ENCODE peak calls at places on chromosome 7, in eight cellular contexts. S is Peyer's patch, P is astrocyte, T is lower lobe of right lung, O is stomach, H is left ventricle myocardium inferior, I is ascending aorta, N is H1. U is an unnamed sample. For H3K4me1, the result is how much of the 10 kb centered on the place peaks cover.

GRCh38 chr7:100034871-100035510 is 14.6 kb upstream of the ZSCAN21 start:
- DNase-seq in S (no peak), P (peak), T (no peak), O (no peak), H (no peak), I (no peak), N (no peak), U (no peak)

GRCh38 chr7:79923953-79924352 is 210.7 kb upstream of the GNAI1 start:
- DNase-seq in S (no peak), P (no peak), T (no peak), O (no peak), H (no peak), I (no peak), N (no peak), U (no peak)

GRCh38 chr7:85041599-85042216 is 145.1 kb downstream of the SEMA3D start:
- DNase-seq in S (peak), P (peak), T (peak), O (peak), H (peak), I (peak), N (no peak), U (no peak)

GRCh38 chr7:128833148-128833938 is 3.1 kb downstream of the FLNC start:
- DNase-seq in S (no peak), P (peak), T (no peak), O (no peak), H (peak), I (peak), N (no peak), U (no peak)

GRCh38 chr7:3867847-3868246 is 566.8 kb downstream of the SDK1 start:
- DNase-seq in S (peak), P (no peak), T (no peak), O (no peak), H (no peak), I (no peak), N (no peak), U (no peak)

GRCh38 chr7:115754226-115754625 is 276.3 kb downstream of the TFEC start:
- DNase-seq in S (no peak), P (no peak), T (no peak), O (no peak), H (no peak), I (no peak), N (no peak), U (no peak)

GRCh38 chr7:24039991-24040390 is 244.0 kb upstream of the NPY start:
- DNase-seq in S (no peak), P (no peak), T (no peak), O (no peak), H (no peak), I (no peak), N (no peak), U (peak)

GRCh38 chr7:2523461-2523905 is 3.9 kb downstream of the LFNG start:
- DNase-seq in S (no peak), P (no peak), T (peak), O (peak), H (no peak), I (no peak), N (no peak), U (no peak)

GRCh38 chr7:138752568-138753518 is 45.0 kb upstream of the TMEM213 start:
- DNase-seq in S (peak), P (peak), T (peak), O (peak), H (peak), I (peak), N (no peak), U (no peak)

GRCh38 chr7:83798489-83798888 is 149.6 kb upstream of the SEMA3E start:
- DNase-seq in S (no peak), P (no peak), T (no peak), O (no peak), H (no peak), I (no peak), N (no peak), U (no peak)

GRCh38 chr7:100642534-100642907 is 1.2 kb upstream of the TFR2 start:
- DNase-seq in S (peak), P (no peak), T (no peak), O (peak), H (no peak), I (no peak), N (peak), U (no peak)

GRCh38 chr7:139916717-139917395 is 87.8 kb downstream of the TBXAS1 start:
- DNase-seq in S (peak), P (no peak), T (no peak), O (no peak), H (no peak), I (no peak), N (no peak), U (no peak)

GRCh38 chr7:150842716-150843115 is 9.6 kb upstream of the AOC1 start:
- DNase-seq in S (no peak), P (no peak), T (no peak), O (no peak), H (no peak), I (no peak), N (no peak), U (no peak)

GRCh38 chr7:107118109-107118900 is 50.5 kb upstream of the HBP1 start:
- DNase-seq in S (no peak), P (peak), T (no peak), O (no peak), H (no peak), I (no peak), N (no peak), U (no peak)

GRCh38 chr7:121401896-121402295 is 5.8 kb upstream of the FAM3C start:
- DNase-seq in S (no peak), P (no peak), T (no peak), O (no peak), H (no peak), I (no peak), N (no peak), U (no peak)

GRCh38 chr7:143257501-143257900 is 5.7 kb upstream of the GSTK1 start:
- DNase-seq in S (no peak), P (no peak), T (no peak), O (no peak), H (no peak), I (no peak), N (no peak), U (no peak)

GRCh38 chr7:46802460-46802972 is 779.4 kb downstream of the TNS3 start:
- DNase-seq in S (no peak), P (no peak), T (no peak), O (no peak), H (no peak), I (no peak), N (no peak), U (no peak)

GRCh38 chr7:151592868-151593486 is 73.3 kb upstream of the RHEB start:
- DNase-seq in S (no peak), P (peak), T (no peak), O (no peak), H (no peak), I (no peak), N (no peak), U (no peak)

GRCh38 chr7:157009170-157009777 is 1.2 kb downstream of the MNX1 start:
- DNase-seq in S (peak), P (no peak), T (no peak), O (peak), H (no peak), I (no peak), N (no peak), U (no peak)

GRCh38 chr7:149736478-149737360 is 36.7 kb downstream of the ZNF467 start:
- DNase-seq in S (no peak), P (no peak), T (peak), O (no peak), H (no peak), I (no peak), N (no peak), U (no peak)

GRCh38 chr7:96321041-96321669 is 743 bp downstream of the SLC25A13 start:
- DNase-seq in S (peak), P (peak), T (peak), O (peak), H (peak), I (peak), N (no peak), U (peak)

GRCh38 chr7:46933596-46933995 is 648.3 kb downstream of the TNS3 start:
- DNase-seq in S (no peak), P (peak), T (no peak), O (no peak), H (no peak), I (no peak), N (no peak), U (no peak)

GRCh38 chr7:11650030-11650429 is 182.0 kb downstream of the THSD7A start:
- DNase-seq in S (no peak), P (peak), T (no peak), O (no peak), H (no peak), I (no peak), N (no peak), U (no peak)

GRCh38 chr7:2487586-2488271 is 11.5 kb upstream of the GRIFIN start:
- DNase-seq in S (no peak), P (no peak), T (no peak), O (no peak), H (peak), I (no peak), N (no peak), U (no peak)

GRCh38 chr7:148318092-148318756 is 272.3 kb upstream of the C7orf33 start:
- DNase-seq in S (no peak), P (no peak), T (no peak), O (no peak), H (no peak), I (no peak), N (no peak), U (no peak)

GRCh38 chr7:12434012-12434642 is 30.5 kb upstream of the VWDE start:
- DNase-seq in S (no peak), P (no peak), T (no peak), O (no peak), H (no peak), I (no peak), N (no peak), U (no peak)

GRCh38 chr7:11716185-11716584 is 115.8 kb downstream of the THSD7A start:
- DNase-seq in S (no peak), P (peak), T (no peak), O (peak), H (peak), I (no peak), N (no peak), U (no peak)

GRCh38 chr7:33982425-33982786 is 77.1 kb downstream of the BMPER start:
- DNase-seq in S (no peak), P (peak), T (no peak), O (no peak), H (no peak), I (no peak), N (no peak), U (no peak)

GRCh38 chr7:156907656-156908055 is 14.7 kb upstream of the LMBR1 start:
- DNase-seq in S (no peak), P (no peak), T (no peak), O (no peak), H (no peak), I (no peak), N (no peak), U (no peak)

GRCh38 chr7:132138817-132139216 is 437.5 kb downstream of the PLXNA4 start:
- DNase-seq in S (no peak), P (peak), T (no peak), O (no peak), H (no peak), I (no peak), N (no peak), U (no peak)

GRCh38 chr7:23685770-23686169 is 5.8 kb downstream of the FAM221A start:
- DNase-seq in S (no peak), P (no peak), T (no peak), O (no peak), H (no peak), I (no peak), N (no peak), U (no peak)

GRCh38 chr7:69934475-69934903 is 336.2 kb downstream of the AUTS2 start:
- DNase-seq in S (no peak), P (no peak), T (no peak), O (no peak), H (no peak), I (no peak), N (no peak), U (no peak)

GRCh38 chr7:4076701-4077294 is 605.3 kb upstream of the FOXK1 start:
- DNase-seq in S (no peak), P (no peak), T (no peak), O (peak), H (no peak), I (peak), N (no peak), U (peak)

GRCh38 chr7:79982151-79982770 is 152.4 kb upstream of the GNAI1 start:
- DNase-seq in S (no peak), P (peak), T (no peak), O (no peak), H (no peak), I (no peak), N (no peak), U (no peak)

GRCh38 chr7:85612514-85612913 is 425.7 kb upstream of the SEMA3D start:
- DNase-seq in S (no peak), P (no peak), T (no peak), O (no peak), H (no peak), I (no peak), N (no peak), U (no peak)

GRCh38 chr7:4519819-4520520 is 162.1 kb upstream of the FOXK1 start:
- DNase-seq in S (no peak), P (no peak), T (no peak), O (no peak), H (no peak), I (no peak), N (no peak), U (no peak)

GRCh38 chr7:98200364-98200763 is 10.9 kb upstream of the BHLHA15 start:
- DNase-seq in S (no peak), P (no peak), T (no peak), O (no peak), H (no peak), I (no peak), N (no peak), U (no peak)
- H3K27ac ChIP-seq in S (no peak), P (no peak), T (no peak), O (no peak), H (no peak), I (no peak), N (no peak), U (no peak)

DNA sequence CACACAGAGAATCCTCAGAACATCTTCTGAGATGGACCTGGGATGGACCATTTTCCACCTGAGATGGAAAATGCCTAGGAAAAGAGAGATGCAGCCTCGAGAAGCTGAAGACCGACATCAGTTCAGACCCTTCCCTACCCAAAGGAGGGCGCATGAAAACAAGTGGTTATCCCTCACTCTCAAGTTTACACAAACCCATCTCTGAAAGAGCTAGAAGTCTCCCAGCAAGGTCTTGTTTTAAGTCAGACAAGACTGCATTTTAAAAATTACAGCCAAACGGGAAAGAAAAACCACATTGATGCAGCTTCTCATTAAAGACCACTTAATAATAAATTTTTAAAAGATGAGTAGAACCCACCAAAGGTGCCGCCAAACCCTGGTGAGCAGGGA is 1.3 kb downstream of the RAPGEF5 start:
- DNase-seq in S (no peak), P (no peak), T (no peak), O (no peak), H (no peak), I (no peak), N (no peak), U (no peak)
- H3K4me3 ChIP-seq in S (peak), P (no peak), T (peak), O (peak), H (peak), I (no peak), N (peak), U (peak)

GRCh38 chr7:94397721-94398120 is 3.0 kb downstream of the COL1A2 start:
- DNase-seq in S (no peak), P (no peak), T (no peak), O (no peak), H (no peak), I (no peak), N (no peak), U (no peak)

GRCh38 chr7:94395141-94396041 is 696 bp downstream of the COL1A2 start:
- DNase-seq in S (peak), P (peak), T (no peak), O (peak), H (no peak), I (peak), N (no peak), U (no peak)

GRCh38 chr7:94394399-94395140 is at the start of gene COL1A2:
- DNase-seq in S (peak), P (peak), T (peak), O (peak), H (peak), I (peak), N (no peak), U (peak)

GRCh38 chr7:94396606-94397005 is 1.9 kb downstream of the COL1A2 start:
- DNase-seq in S (no peak), P (no peak), T (no peak), O (no peak), H (no peak), I (no peak), N (no peak), U (no peak)

GRCh38 chr7:94396044-94396443 is 1.3 kb downstream of the COL1A2 start:
- DNase-seq in S (no peak), P (peak), T (no peak), O (no peak), H (no peak), I (no peak), N (no peak), U (no peak)
- H3K4me1 ChIP-seq in S (under half), P (under half), T (under half), O (under half), H (under half), I (under half), N (under half), U (half or more)

DNA sequence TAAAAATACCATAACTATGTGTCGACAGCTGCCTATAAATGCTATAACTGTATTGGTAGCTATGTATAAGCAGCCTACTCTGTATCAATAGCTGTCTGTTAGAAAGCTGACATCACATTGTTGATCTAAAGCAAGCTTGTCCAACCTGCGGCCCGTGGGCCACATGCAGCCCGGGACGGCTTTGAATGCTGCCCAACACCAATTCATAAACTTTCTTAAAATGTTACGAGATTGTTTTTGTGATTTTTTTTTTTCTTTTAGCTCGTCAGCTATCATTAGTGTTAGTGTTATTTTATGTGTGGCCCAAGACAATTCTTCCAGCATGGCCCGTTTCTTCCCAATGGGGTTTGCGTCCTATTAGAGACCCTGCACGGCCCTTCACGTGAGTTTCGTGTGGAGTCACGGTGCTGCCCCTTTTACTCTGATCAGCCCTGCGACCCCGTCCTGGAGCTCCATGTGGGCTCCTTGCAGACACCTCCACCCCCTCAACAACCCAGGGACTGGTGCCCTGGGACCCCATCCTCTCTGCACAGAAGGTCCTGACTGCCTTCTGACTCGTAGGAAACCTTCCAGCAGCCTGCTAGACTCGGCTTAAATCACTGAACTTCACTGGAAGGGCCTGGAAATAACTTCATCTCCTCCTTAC is 4.5 kb upstream of the PRKAR1B start:
- DNase-seq in S (no peak), P (no peak), T (peak), O (no peak), H (no peak), I (no peak), N (no peak), U (no peak)
- H3K27ac ChIP-seq in S (peak), P (peak), T (no peak), O (peak), H (peak), I (no peak), N (no peak), U (peak)

GRCh38 chr7:43112088-43112940 is at the start of gene HECW1:
- DNase-seq in S (no peak), P (no peak), T (no peak), O (no peak), H (no peak), I (no peak), N (no peak), U (no peak)

GRCh38 chr7:43114451-43114765 is 2.0 kb downstream of the HECW1 start:
- DNase-seq in S (no peak), P (no peak), T (no peak), O (no peak), H (no peak), I (no peak), N (no peak), U (no peak)

GRCh38 chr7:43110790-43111362 is 1.6 kb upstream of the HECW1 start:
- DNase-seq in S (no peak), P (no peak), T (no peak), O (no peak), H (no peak), I (no peak), N (no peak), U (no peak)

GRCh38 chr7:43113622-43114450 is 1.4 kb downstream of the HECW1 start:
- DNase-seq in S (no peak), P (no peak), T (no peak), O (no peak), H (no peak), I (no peak), N (no peak), U (peak)

GRCh38 chr7:43112941-43113621 is 634 bp downstream of the HECW1 start:
- DNase-seq in S (no peak), P (peak), T (no peak), O (no peak), H (peak), I (no peak), N (no peak), U (peak)
- H3K4me3 ChIP-seq in S (no peak), P (peak), T (peak), O (peak), H (peak), I (peak), N (peak), U (peak)

GRCh38 chr7:158825628-158826289 is 3.5 kb downstream of the ESYT2 start:
- DNase-seq in S (no peak), P (no peak), T (no peak), O (no peak), H (no peak), I (no peak), N (no peak), U (peak)
- H3K4me1 ChIP-seq in S (half or more), P (under half), T (half or more), O (half or more), H (half or more), I (under half), N (under half), U (half or more)

GRCh38 chr7:73741600-73741999 is 3.0 kb upstream of the ABHD11 start:
- DNase-seq in S (no peak), P (no peak), T (no peak), O (no peak), H (no peak), I (no peak), N (no peak), U (no peak)

GRCh38 chr7:73742753-73743641 is 4.4 kb upstream of the ABHD11 start:
- DNase-seq in S (peak), P (no peak), T (peak), O (peak), H (no peak), I (peak), N (peak), U (no peak)

GRCh38 chr7:73740212-73740611 is 1.6 kb upstream of the ABHD11 start:
- DNase-seq in S (no peak), P (no peak), T (no peak), O (no peak), H (no peak), I (no peak), N (no peak), U (no peak)

GRCh38 chr7:73740771-73741170 is 2.2 kb upstream of the ABHD11 start:
- DNase-seq in S (no peak), P (no peak), T (no peak), O (no peak), H (no peak), I (no peak), N (no peak), U (no peak)

DNA sequence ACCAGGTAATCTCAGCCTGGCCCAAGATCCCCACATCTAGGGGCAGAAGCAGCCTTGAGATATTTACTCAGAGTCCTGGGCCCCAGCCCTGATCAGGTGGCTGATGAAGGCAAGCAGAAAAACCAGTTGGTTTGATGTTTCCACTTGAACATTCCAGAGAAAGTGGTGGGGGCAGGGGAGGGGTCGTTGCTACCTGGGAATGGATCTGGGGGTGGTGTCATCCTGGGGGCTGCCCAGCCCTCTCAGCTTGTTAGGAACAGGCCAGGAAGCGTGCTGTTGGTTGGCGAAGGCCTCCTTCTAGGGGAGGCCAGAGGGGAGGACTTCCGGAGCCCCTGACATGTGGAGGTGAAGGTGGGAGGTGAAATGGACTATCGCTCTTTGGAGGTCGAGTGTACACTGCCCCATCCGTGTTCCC is 3.7 kb upstream of the ABHD11 start:
- DNase-seq in S (no peak), P (no peak), T (peak), O (no peak), H (no peak), I (no peak), N (no peak), U (no peak)
- H3K27ac ChIP-seq in S (peak), P (no peak), T (peak), O (peak), H (no peak), I (no peak), N (peak), U (peak)

GRCh38 chr7:105389090-105389650 is 449 bp upstream of the SRPK2 start:
- DNase-seq in S (peak), P (peak), T (peak), O (peak), H (peak), I (no peak), N (no peak), U (no peak)
- H3K4me3 ChIP-seq in S (peak), P (peak), T (peak), O (peak), H (peak), I (peak), N (peak), U (peak)